ENCODE peak calls at places on chromosome 12, in five cellular contexts. N is cardiac fibroblast, W is mammary epithelial cell, V is right lobe of liver, J is stomach. R is an unnamed sample.

GRCh38 chr12:124939428-124940142 is 25.1 kb upstream of the UBC start:
- DNase-seq in V (peak), J (peak), W (peak), N (peak), R (peak)

GRCh38 chr12:80811957-80812708 is 95.4 kb downstream of the MYF5 start:
- DNase-seq in V (no peak), N (no peak), J (no peak), W (no peak), R (no peak)

GRCh38 chr12:10554228-10554970 is 48.7 kb downstream of the EIF2S3B start:
- DNase-seq in W (no peak), N (no peak), V (no peak), J (no peak), R (no peak)

GRCh38 chr12:638948-639557 is 24.2 kb downstream of the NINJ2 start:
- DNase-seq in J (no peak), N (no peak), W (no peak), V (no peak), R (no peak)

GRCh38 chr12:644293-644639 is 19.0 kb downstream of the NINJ2 start:
- DNase-seq in N (no peak), V (no peak), J (no peak), W (no peak), R (no peak)

GRCh38 chr12:50845021-50845647 is 2.4 kb downstream of the TMPRSS12 start:
- DNase-seq in V (no peak), W (peak), J (no peak), N (no peak), R (no peak)

GRCh38 chr12:49503674-49504180 is 35.1 kb upstream of the KCNH3 start:
- DNase-seq in J (peak), N (peak), V (no peak), W (peak), R (peak)

GRCh38 chr12:62647586-62647985 is 181.0 kb downstream of the MON2 start:
- DNase-seq in J (no peak), W (no peak), V (no peak), N (peak), R (no peak)

GRCh38 chr12:71469235-71469873 is 29.8 kb downstream of the LGR5 start:
- DNase-seq in W (peak), J (no peak), V (no peak), N (peak), R (peak)

GRCh38 chr12:13962699-13963098 is 18.7 kb downstream of the GRIN2B start:
- DNase-seq in N (no peak), J (no peak), W (no peak), V (no peak), R (no peak)

GRCh38 chr12:52795694-52796428 is at the start of gene KRT3:
- DNase-seq in W (no peak), V (no peak), N (no peak), J (no peak), R (no peak)

GRCh38 chr12:47850153-47851084 is 30.7 kb upstream of the HDAC7 start:
- DNase-seq in V (peak), J (no peak), N (no peak), W (no peak), R (no peak)

GRCh38 chr12:15322164-15323054 is at the start of gene PTPRO:
- DNase-seq in N (no peak), J (no peak), W (peak), V (no peak), R (no peak)

GRCh38 chr12:9951026-9951652 is 19.0 kb upstream of the CLEC2A start:
- DNase-seq in W (no peak), N (no peak), J (no peak), V (no peak), R (no peak)

GRCh38 chr12:43621262-43621661 is 69.3 kb upstream of the ADAMTS20 start:
- DNase-seq in V (no peak), N (no peak), J (no peak), W (no peak), R (no peak)

GRCh38 chr12:131002271-131002670 is 48.6 kb downstream of the ADGRD1 start:
- DNase-seq in V (no peak), W (no peak), J (no peak), N (no peak), R (no peak)